ENCODE peak calls at places on chromosome 1, in eight cellular contexts. L, E, Q, W, S, P, D and G are unnamed samples.

GRCh38 chr1:232149302-232150201 is 480.4 kb downstream of the SIPA1L2 start:
- DNase-seq in W (no peak), P (no peak), D (peak), E (no peak), Q (no peak), S (no peak), L (no peak), G (peak)

GRCh38 chr1:43951021-43951985 is 4.6 kb downstream of the IPO13 start:
- DNase-seq in W (no peak), S (no peak), D (no peak), Q (no peak), L (no peak), P (no peak), E (no peak), G (no peak)

GRCh38 chr1:60562715-60563114 is 489.1 kb upstream of the C1orf87 start:
- DNase-seq in E (no peak), Q (no peak), L (no peak), S (no peak), D (no peak), P (no peak), W (no peak), G (no peak)

GRCh38 chr1:53589043-53589887 is 130.1 kb downstream of the DMRTB1 start:
- DNase-seq in P (no peak), W (no peak), Q (no peak), D (no peak), S (no peak), L (peak), E (no peak), G (no peak)

GRCh38 chr1:70509996-70510876 is 99.2 kb downstream of the CTH start:
- DNase-seq in W (peak), D (peak), Q (no peak), S (no peak), P (no peak), E (no peak), L (no peak), G (peak)

GRCh38 chr1:67019121-67019520 is 34.8 kb downstream of the SLC35D1 start:
- DNase-seq in W (no peak), D (no peak), L (no peak), E (no peak), S (no peak), Q (no peak), P (no peak), G (no peak)

GRCh38 chr1:211135342-211135950 is 1.5 kb upstream of the KCNH1 start:
- DNase-seq in Q (no peak), W (peak), D (peak), P (no peak), L (no peak), E (no peak), S (no peak), G (peak)

GRCh38 chr1:109197163-109198042 is 16.3 kb upstream of the SARS1 start:
- DNase-seq in D (peak), E (no peak), Q (peak), P (no peak), W (peak), S (peak), L (peak), G (peak)

GRCh38 chr1:53274541-53275185 is 36.3 kb upstream of the MAGOH start:
- DNase-seq in D (no peak), L (no peak), Q (no peak), E (no peak), P (no peak), W (no peak), S (no peak), G (no peak)

GRCh38 chr1:77348561-77348960 is 66.7 kb downstream of the AK5 start:
- DNase-seq in S (no peak), Q (no peak), E (no peak), W (no peak), P (no peak), D (no peak), L (no peak), G (no peak)

GRCh38 chr1:180424848-180425457 is 77.4 kb downstream of the ACBD6 start:
- DNase-seq in P (no peak), E (peak), D (no peak), L (no peak), Q (no peak), W (no peak), S (no peak), G (no peak)

GRCh38 chr1:211579434-211580302 is 707 bp upstream of the SLC30A1 start:
- DNase-seq in P (peak), Q (no peak), E (peak), S (peak), W (no peak), D (no peak), L (no peak), G (no peak)

GRCh38 chr1:202811296-202812175 is 782 bp downstream of the PCAT6 start:
- DNase-seq in P (peak), L (no peak), W (no peak), E (no peak), S (peak), D (no peak), Q (no peak), G (no peak)

GRCh38 chr1:27538793-27539192 is 48.8 kb upstream of the WASF2 start:
- DNase-seq in P (no peak), L (no peak), Q (no peak), S (peak), W (no peak), E (no peak), D (peak), G (peak)

GRCh38 chr1:54955359-54955758 is 25.1 kb upstream of the TMEM61 start:
- DNase-seq in P (no peak), E (no peak), S (no peak), W (no peak), L (no peak), D (peak), Q (no peak), G (no peak)

GRCh38 chr1:59083946-59084865 is 212.7 kb upstream of the FGGY start:
- DNase-seq in D (peak), P (no peak), S (peak), L (no peak), W (peak), Q (no peak), E (no peak), G (no peak)

GRCh38 chr1:160062134-160062533 is 7.8 kb downstream of the KCNJ10 start:
- DNase-seq in W (no peak), Q (no peak), S (no peak), E (no peak), D (no peak), P (no peak), L (peak), G (no peak)

GRCh38 chr1:175363046-175363445 is 170.5 kb upstream of the KIAA0040 start:
- DNase-seq in Q (no peak), W (peak), L (no peak), D (no peak), P (no peak), E (no peak), S (no peak), G (no peak)

GRCh38 chr1:45317163-45317562 is 9.5 kb upstream of the HPDL start:
- DNase-seq in D (no peak), S (no peak), E (no peak), Q (no peak), W (no peak), L (no peak), P (no peak), G (no peak)

GRCh38 chr1:18649713-18650370 is 19.2 kb downstream of the PAX7 start:
- DNase-seq in L (no peak), D (no peak), S (no peak), W (no peak), E (no peak), P (no peak), Q (no peak), G (no peak)

GRCh38 chr1:89799495-89799894 is 21.3 kb upstream of the LRRC8D start:
- DNase-seq in L (no peak), Q (no peak), W (peak), E (no peak), P (no peak), D (peak), S (no peak), G (no peak)

GRCh38 chr1:84365225-84366221 is 32.8 kb upstream of the DNASE2B start:
- DNase-seq in Q (no peak), S (peak), P (no peak), D (peak), W (no peak), L (no peak), E (no peak), G (peak)
- H3K4me3 ChIP-seq in Q (no peak), S (no peak), P (no peak), D (no peak), W (no peak), L (no peak), E (no peak), G (no peak)

GRCh38 chr1:35769188-35769758 is 505 bp downstream of the CLSPN start:
- DNase-seq in D (peak), E (peak), Q (peak), W (peak), L (peak), P (peak), S (peak), G (peak)

GRCh38 chr1:35769759-35770446 is at the start of gene CLSPN:
- DNase-seq in S (peak), L (peak), D (peak), W (peak), E (peak), Q (peak), P (peak), G (peak)

GRCh38 chr1:35773711-35774110 is 3.9 kb upstream of the CLSPN start:
- DNase-seq in D (no peak), W (no peak), S (no peak), P (no peak), L (no peak), E (no peak), Q (no peak), G (no peak)

GRCh38 chr1:35764283-35764682 is 5.5 kb downstream of the CLSPN start:
- DNase-seq in D (no peak), P (no peak), Q (no peak), E (no peak), W (no peak), L (no peak), S (no peak), G (no peak)

DNA sequence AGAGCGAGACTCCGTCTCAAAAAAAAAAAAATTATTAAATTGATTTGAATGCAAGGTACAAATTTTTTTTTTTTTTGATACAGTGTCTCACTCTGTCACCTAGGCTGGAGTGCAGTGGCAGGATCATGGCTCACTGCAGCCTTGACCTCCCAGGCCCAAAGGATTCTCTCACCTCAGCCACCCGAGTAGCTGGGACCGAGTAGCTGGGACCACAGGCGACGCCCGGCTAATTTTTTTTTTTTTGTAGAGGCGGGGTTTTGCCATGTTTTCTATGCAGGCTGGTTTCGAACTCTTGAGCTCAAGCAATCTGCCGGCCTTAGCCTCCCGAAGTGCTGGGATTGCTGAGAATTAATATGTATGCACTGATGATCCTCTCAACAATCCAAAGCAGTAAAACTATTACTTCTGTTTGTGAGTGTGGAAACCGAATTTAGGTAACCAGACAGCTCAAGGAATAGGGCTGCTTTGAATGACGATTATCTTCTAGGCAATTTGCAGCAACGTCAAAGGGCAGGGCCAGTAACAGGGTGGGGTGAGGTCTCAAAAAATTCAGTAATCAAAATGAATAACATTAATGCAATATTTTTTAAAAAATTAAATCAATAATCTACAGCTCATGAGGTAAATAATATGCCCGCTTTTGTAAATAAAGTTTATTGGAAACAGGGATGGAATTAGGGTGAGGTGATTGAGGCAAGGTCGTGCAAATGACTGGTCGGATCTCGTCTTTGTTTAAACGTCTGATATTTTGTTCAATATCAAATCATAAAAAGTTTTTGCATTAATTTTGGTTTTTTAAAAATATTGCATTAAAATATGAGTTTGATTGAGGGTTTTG is 1.2 kb downstream of the CLSPN start:
- DNase-seq in Q (no peak), E (no peak), P (no peak), S (no peak), L (no peak), D (no peak), W (peak), G (no peak)
- H3K4me3 ChIP-seq in Q (peak), E (peak), P (peak), S (peak), L (peak), D (peak), W (peak), G (peak)

GRCh38 chr1:110636149-110636935 is 30.2 kb upstream of the KCNA2 start:
- DNase-seq in W (peak), Q (no peak), D (no peak), P (no peak), S (no peak), E (no peak), L (no peak), G (no peak)
- H3K4me3 ChIP-seq in W (peak), Q (no peak), D (no peak), P (no peak), S (no peak), E (no peak), L (no peak), G (no peak)

DNA sequence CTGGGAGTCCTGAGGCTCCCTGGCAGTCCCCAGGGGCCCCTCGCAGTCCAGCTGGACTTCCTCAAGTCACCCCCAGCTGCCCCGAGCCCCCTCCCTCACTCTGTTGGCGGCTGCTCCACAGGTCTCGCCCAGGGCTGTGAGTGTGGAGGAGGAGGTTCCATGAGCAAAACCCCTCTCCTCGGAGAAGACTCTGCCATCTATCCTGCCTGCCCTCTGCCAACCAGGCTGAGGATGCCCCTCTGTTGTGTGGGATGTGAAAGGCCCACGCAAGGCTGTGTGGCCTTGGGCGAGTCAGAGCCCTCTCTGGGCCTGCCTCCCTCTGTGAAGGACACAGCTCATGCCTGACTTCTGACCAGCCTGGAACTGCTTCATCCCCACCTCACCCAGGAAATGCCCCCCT is 398 bp upstream of the EDN2 start:
- DNase-seq in L (no peak), P (no peak), S (no peak), W (no peak), D (no peak), Q (no peak), E (no peak), G (no peak)
- H3K4me3 ChIP-seq in L (no peak), P (no peak), S (no peak), W (no peak), D (no peak), Q (no peak), E (no peak), G (no peak)

GRCh38 chr1:155128469-155128754 is 736 bp downstream of the EFNA1 start:
- DNase-seq in D (no peak), P (no peak), W (no peak), S (no peak), Q (no peak), E (no peak), L (no peak), G (no peak)
- H3K4me3 ChIP-seq in D (peak), P (peak), W (no peak), S (peak), Q (peak), E (peak), L (peak), G (no peak)